ENCODE peak calls at places on chromosomes 11 and 22, in five cellular contexts. C, E, P, B and W are unnamed samples.

GRCh38 chr22:23180893-23181762 is 819 bp downstream of the BCR start:
- DNase-seq in C (no peak), P (peak), B (no peak), E (no peak), W (no peak)

GRCh38 chr22:42079319-42080251 is at the start of gene SMDT1:
- DNase-seq in C (peak), B (peak), E (peak), P (peak), W (peak)

GRCh38 chr22:38733329-38734202 is 22.2 kb downstream of the SUN2 start:
- DNase-seq in P (no peak), E (peak), C (peak), B (peak), W (peak)

GRCh38 chr22:20282901-20283673 is 15.0 kb upstream of the RTN4R start:
- DNase-seq in E (no peak), C (no peak), B (no peak), P (no peak), W (no peak)

GRCh38 chr11:46711288-46711687 is 7.7 kb upstream of the F2 start:
- DNase-seq in E (no peak), P (no peak), B (no peak), C (no peak), W (no peak)

GRCh38 chr11:92384316-92384715 is 159.7 kb downstream of the FAT3 start:
- DNase-seq in P (no peak), C (no peak), E (no peak), B (no peak), W (no peak)

GRCh38 chr11:119685073-119685746 is 43.8 kb downstream of the NECTIN1 start:
- DNase-seq in P (no peak), E (no peak), B (no peak), C (no peak), W (no peak)

GRCh38 chr11:9568854-9569587 is 4.4 kb upstream of the WEE1 start:
- DNase-seq in E (peak), C (no peak), P (peak), B (no peak), W (no peak)

GRCh38 chr11:113989916-113990315 is 15.0 kb downstream of the HTR3A start:
- DNase-seq in B (no peak), E (no peak), P (no peak), C (no peak), W (no peak)

GRCh38 chr11:92246637-92247036 is 22.0 kb downstream of the FAT3 start:
- DNase-seq in P (no peak), E (no peak), B (no peak), C (no peak), W (no peak)

GRCh38 chr11:4607111-4607510 is 920 bp downstream of the TRIM68 start:
- DNase-seq in P (no peak), E (no peak), C (no peak), B (no peak), W (no peak)

GRCh38 chr11:27718346-27718852 is 18.1 kb upstream of the BDNF start:
- DNase-seq in C (peak), P (no peak), E (peak), B (no peak), W (no peak)

GRCh38 chr11:87722756-87723599 is 452.3 kb downstream of the RAB38 start:
- DNase-seq in P (no peak), E (no peak), B (no peak), C (peak), W (no peak)

GRCh38 chr22:44211946-44212930 is 31.5 kb downstream of the PARVG start:
- DNase-seq in C (peak), B (no peak), E (no peak), P (no peak), W (no peak)

GRCh38 chr11:73233704-73234402 is 15.8 kb downstream of the P2RY2 start:
- DNase-seq in C (peak), P (no peak), B (no peak), E (no peak), W (no peak)

GRCh38 chr22:46758098-46758497 is 4.4 kb upstream of the TBC1D22A start:
- DNase-seq in E (no peak), B (no peak), C (no peak), P (peak), W (no peak)

GRCh38 chr11:29321293-29322132 is 695.3 kb downstream of the KCNA4 start:
- DNase-seq in C (no peak), P (no peak), B (no peak), E (no peak), W (no peak)

GRCh38 chr11:60913793-60914619 is at the start of gene TMEM109:
- DNase-seq in E (peak), B (peak), C (peak), P (peak), W (peak)